ENCODE peak calls at places on chromosomes 3 and 15, in seven cellular contexts. K, P, J, U, B, M and E are unnamed samples.

GRCh38 chr15:68031406-68031805 is 22.7 kb upstream of the PIAS1 start:
- DNase-seq in J (no peak), B (no peak), M (no peak), P (no peak), K (no peak), U (peak; percentile 25), E (no peak)

GRCh38 chr15:29115093-29115991 is 154.3 kb downstream of the NSMCE3 start:
- DNase-seq in P (no peak), U (peak; percentile 18), M (no peak), J (no peak), K (peak; percentile 20), B (no peak), E (no peak)

GRCh38 chr3:147113293-147114045 is 292.9 kb downstream of the ZIC4 start:
- DNase-seq in U (peak; percentile 57), P (no peak), B (no peak), K (no peak), M (no peak), J (no peak), E (peak; percentile 94)

GRCh38 chr3:122076414-122077292 is 21.5 kb downstream of the CD86 start:
- DNase-seq in K (no peak), P (peak; percentile 48), M (peak; percentile 16), B (no peak), U (no peak), J (no peak), E (no peak)

GRCh38 chr15:83504365-83504764 is 57.2 kb downstream of the SH3GL3 start:
- DNase-seq in U (no peak), J (no peak), B (no peak), M (no peak), P (no peak), K (no peak), E (no peak)

GRCh38 chr3:172595648-172596393 is 72.6 kb upstream of the TNFSF10 start:
- DNase-seq in P (peak; percentile 48), M (peak; percentile 63), U (peak; percentile 64), B (peak; percentile 60), K (peak; percentile 45), J (peak; percentile 33), E (peak; percentile 85)

GRCh38 chr3:151171145-151171544 is 31.9 kb downstream of the GPR171 start:
- DNase-seq in K (no peak), B (no peak), M (peak; percentile 56), J (no peak), P (peak; percentile 38), U (no peak), E (no peak)

GRCh38 chr3:170714562-170715535 is 129.0 kb upstream of the SLC7A14 start:
- DNase-seq in M (no peak), K (no peak), B (no peak), U (no peak), P (no peak), J (no peak), E (peak; percentile 82)

GRCh38 chr3:16849795-16850194 is 35.0 kb upstream of the PLCL2 start:
- DNase-seq in B (no peak), P (no peak), M (no peak), J (no peak), K (no peak), U (peak; percentile 86), E (peak; percentile 78)

GRCh38 chr15:73965094-73965729 is 26.9 kb downstream of the STOML1 start:
- DNase-seq in K (no peak), U (no peak), B (no peak), P (peak; percentile 16), M (no peak), J (no peak), E (no peak)

GRCh38 chr3:194775266-194775665 is 89.6 kb downstream of the FAM43A start:
- DNase-seq in J (no peak), P (no peak), U (no peak), B (no peak), K (no peak), M (no peak), E (peak; percentile 61)

GRCh38 chr15:88630798-88631463 is 7.9 kb upstream of the ISG20 start:
- DNase-seq in U (no peak), K (no peak), B (no peak), P (no peak), J (no peak), M (no peak), E (no peak)

GRCh38 chr3:177776656-177777055 is 579.4 kb upstream of the TBL1XR1 start:
- DNase-seq in B (no peak), K (no peak), M (peak; percentile 18), U (peak; percentile 89), P (no peak), J (no peak), E (peak; percentile 56)

GRCh38 chr3:104610730-104611652 is 755.7 kb upstream of the ALCAM start:
- DNase-seq in U (no peak), J (no peak), B (no peak), K (no peak), M (no peak), P (no peak), E (no peak)

GRCh38 chr3:196207833-196208607 is 3.2 kb downstream of the ZDHHC19 start:
- DNase-seq in M (no peak), P (peak; percentile 65), U (peak; percentile 32), J (peak; percentile 72), K (peak; percentile 57), B (no peak), E (no peak)

GRCh38 chr15:90266061-90266431 is 574 bp downstream of the NGRN start:
- DNase-seq in U (peak; percentile 27), B (no peak), K (peak; percentile 72), J (no peak), P (no peak), M (no peak), E (peak; percentile 27)

GRCh38 chr15:60740787-60741354 is 261.9 kb upstream of the ICE2 start:
- DNase-seq in B (no peak), U (peak; percentile 53), M (peak; percentile 34), K (no peak), P (no peak), J (no peak), E (peak; percentile 11)

GRCh38 chr3:44993471-44994205 is 17.6 kb downstream of the EXOSC7 start:
- DNase-seq in M (peak; percentile 38), K (peak; percentile 9), P (no peak), B (no peak), U (peak; percentile 45), J (no peak), E (peak; percentile 59)

GRCh38 chr3:98855811-98856400 is 45.6 kb downstream of the DCBLD2 start:
- DNase-seq in B (no peak), P (no peak), U (peak; percentile 91), M (no peak), K (no peak), J (no peak), E (peak; percentile 98)

GRCh38 chr3:87426916-87427315 is 150.5 kb upstream of the POU1F1 start:
- DNase-seq in B (no peak), P (no peak), M (no peak), U (no peak), K (no peak), J (no peak), E (peak; percentile 28)

GRCh38 chr3:66492672-66493071 is 8.2 kb downstream of the LRIG1 start:
- DNase-seq in M (no peak), P (peak; percentile 47), U (no peak), K (no peak), B (no peak), J (peak; percentile 51), E (no peak)

GRCh38 chr3:150797155-150797554 is 34.2 kb upstream of the SIAH2 start:
- DNase-seq in P (no peak), B (no peak), M (no peak), K (no peak), U (no peak), J (no peak), E (no peak)

GRCh38 chr3:10867384-10867783 is 51.4 kb downstream of the SLC6A11 start:
- DNase-seq in K (no peak), U (peak; percentile 13), M (no peak), J (no peak), P (no peak), B (no peak), E (peak; percentile 19)

GRCh38 chr3:33826688-33827087 is 28.3 kb downstream of the PDCD6IP start:
- DNase-seq in B (no peak), K (no peak), J (no peak), M (no peak), P (no peak), U (peak; percentile 44), E (peak; percentile 69)

GRCh38 chr3:113231827-113232253 is 20.5 kb downstream of the BOC start:
- DNase-seq in P (no peak), B (no peak), K (peak; percentile 95), M (peak; percentile 58), U (peak; percentile 44), J (no peak), E (peak; percentile 65)

GRCh38 chr3:3734881-3735280 is 64.3 kb upstream of the LRRN1 start:
- DNase-seq in P (no peak), K (no peak), U (no peak), M (no peak), J (no peak), B (no peak), E (no peak)

GRCh38 chr3:46906471-46907058 is 29.0 kb downstream of the PTH1R start:
- DNase-seq in U (no peak), J (no peak), M (no peak), P (no peak), K (no peak), B (no peak), E (no peak)

GRCh38 chr3:72274511-72275295 is 489.8 kb upstream of the PROK2 start:
- DNase-seq in U (peak; percentile 86), K (no peak), M (no peak), B (no peak), P (peak; percentile 31), J (peak; percentile 57), E (peak; percentile 85)

GRCh38 chr3:156311431-156311830 is 191.1 kb downstream of the KCNAB1 start:
- DNase-seq in P (no peak), U (no peak), B (no peak), J (no peak), K (no peak), M (no peak), E (no peak)

GRCh38 chr3:79015854-79016253 is 751.9 kb downstream of the ROBO1 start:
- DNase-seq in M (no peak), K (no peak), B (no peak), P (no peak), J (no peak), U (no peak), E (no peak)
- H3K4me3 ChIP-seq in M (peak overlapping the region; percentile 95), K (no peak overlapping the region), B (no peak overlapping the region), P (no peak overlapping the region), J (no peak overlapping the region), U (peak overlapping the region; percentile 20), E (no peak overlapping the region)

GRCh38 chr3:50474717-50475116 is 28.7 kb downstream of the CACNA2D2 start:
- DNase-seq in M (no peak), P (no peak), B (no peak), K (no peak), J (no peak), U (peak; percentile 54), E (peak; percentile 43)
- TF ChIP-seq CTCF in M (no peak), P (no peak), B (no peak), K (no peak), J (no peak), U (no peak), E (no peak)

GRCh38 chr3:100269410-100270217 is 8.8 kb downstream of the TBC1D23 start:
- DNase-seq in B (no peak), P (no peak), J (no peak), K (no peak), M (no peak), U (peak; percentile 61), E (peak; percentile 83)
- H3K4me3 ChIP-seq in B (no peak overlapping the region), P (no peak overlapping the region), J (no peak overlapping the region), K (no peak overlapping the region), M (no peak overlapping the region), U (no peak overlapping the region), E (no peak overlapping the region)

GRCh38 chr3:30628931-30629590 is 22.7 kb downstream of the TGFBR2 start:
- DNase-seq in J (no peak), M (no peak), B (no peak), U (peak; percentile 57), P (peak; percentile 75), K (no peak), E (peak; percentile 49)
- TF ChIP-seq CTCF in J (no peak), M (peak; percentile 20), B (no peak), U (no peak), P (peak; percentile 81), K (no peak), E (peak; percentile 29)